ENCODE peak calls at places on chromosomes 5 and 9, in eight cellular contexts. B is left ventricle myocardium inferior, N is WTC11, K is foreskin fibroblast, T is A549, W is ovary, H is cardiac fibroblast, X is foreskin keratinocyte. U is an unnamed sample.

GRCh38 chr5:119176785-119177184 is 105.9 kb downstream of the DMXL1 start:
- DNase-seq in H (no peak), N (no peak), X (no peak), T (no peak), B (no peak), W (no peak), K (no peak), U (no peak)

GRCh38 chr5:4802044-4802443 is 338.1 kb upstream of the ADAMTS16 start:
- DNase-seq in W (no peak), X (no peak), N (no peak), T (no peak), H (no peak), K (no peak), B (no peak), U (no peak)

GRCh38 chr5:157166494-157167218 is 592 bp upstream of the GARIN3 start:
- DNase-seq in B (no peak), X (no peak), H (no peak), N (no peak), W (no peak), T (no peak), K (no peak), U (no peak)

GRCh38 chr5:148416921-148417320 is 33.2 kb downstream of the FBXO38 start:
- DNase-seq in H (peak; percentile 67), B (no peak), T (no peak), W (no peak), N (no peak), K (peak; percentile 21), X (no peak), U (no peak)

GRCh38 chr9:84239341-84239740 is 101.2 kb downstream of the SLC28A3 start:
- DNase-seq in K (no peak), X (no peak), W (no peak), H (peak; percentile 78), N (no peak), T (no peak), B (no peak), U (no peak)

GRCh38 chr9:89698606-89699005 is 93.8 kb downstream of the GADD45G start:
- DNase-seq in N (no peak), X (no peak), B (no peak), W (no peak), T (no peak), K (no peak), H (no peak), U (no peak)

GRCh38 chr5:14068136-14068535 is 75.0 kb upstream of the TRIO start:
- DNase-seq in H (no peak), W (no peak), B (no peak), N (no peak), T (no peak), K (no peak), X (no peak), U (no peak)

GRCh38 chr5:75348241-75348640 is 11.2 kb downstream of the HMGCR start:
- DNase-seq in N (no peak), X (no peak), T (no peak), W (no peak), K (no peak), H (no peak), B (no peak), U (no peak)

GRCh38 chr9:130167927-130168326 is 4.3 kb upstream of the NCS1 start:
- DNase-seq in H (no peak), N (no peak), X (peak; percentile 45), B (no peak), T (no peak), W (no peak), K (no peak), U (no peak)

GRCh38 chr9:90772381-90772780 is 29.2 kb upstream of the SYK start:
- DNase-seq in K (no peak), T (no peak), X (no peak), W (no peak), B (no peak), H (no peak), N (no peak), U (peak; percentile 70)

GRCh38 chr5:116487045-116487444 is 87.6 kb downstream of the SEMA6A start:
- DNase-seq in X (no peak), B (no peak), H (no peak), N (no peak), T (no peak), W (no peak), K (no peak), U (no peak)

GRCh38 chr5:95620030-95620869 is at the start of gene GPR150:
- DNase-seq in K (peak; percentile 57), B (peak; percentile 44), N (peak; percentile 59), T (peak; percentile 36), X (no peak), W (no peak), H (peak; percentile 48), U (peak; percentile 58)

GRCh38 chr5:1517838-1518237 is 5.9 kb downstream of the LPCAT1 start:
- DNase-seq in B (peak; percentile 8), K (no peak), N (peak; percentile 10), H (no peak), W (peak; percentile 3), T (no peak), X (no peak), U (peak; percentile 54)

GRCh38 chr5:169629847-169630548 is 7.1 kb upstream of the DOCK2 start:
- DNase-seq in X (no peak), K (peak; percentile 86), W (no peak), N (no peak), T (peak; percentile 57), B (no peak), H (peak; percentile 88), U (no peak)

GRCh38 chr5:37834542-37835399 is 5.1 kb downstream of the GDNF start:
- DNase-seq in T (no peak), W (peak; percentile 11), K (no peak), H (no peak), B (no peak), N (peak; percentile 73), X (no peak), U (no peak)

GRCh38 chr5:159156839-159157238 is 52.5 kb downstream of the RNF145 start:
- DNase-seq in W (peak; percentile 15), H (peak; percentile 86), B (no peak), T (peak; percentile 73), X (no peak), K (peak; percentile 48), N (no peak), U (no peak)

GRCh38 chr5:154732212-154732611 is 23.0 kb upstream of the LARP1 start:
- DNase-seq in K (no peak), X (no peak), H (no peak), B (no peak), W (no peak), N (no peak), T (no peak), U (no peak)

GRCh38 chr5:54844905-54845566 is 140.4 kb downstream of the ESM1 start:
- DNase-seq in T (no peak), B (no peak), X (no peak), H (peak; percentile 83), W (no peak), N (no peak), K (peak; percentile 39), U (no peak)

GRCh38 chr5:1498623-1499416 is 24.9 kb downstream of the LPCAT1 start:
- DNase-seq in N (no peak), W (no peak), K (no peak), T (no peak), H (no peak), B (no peak), X (no peak), U (no peak)

DNA sequence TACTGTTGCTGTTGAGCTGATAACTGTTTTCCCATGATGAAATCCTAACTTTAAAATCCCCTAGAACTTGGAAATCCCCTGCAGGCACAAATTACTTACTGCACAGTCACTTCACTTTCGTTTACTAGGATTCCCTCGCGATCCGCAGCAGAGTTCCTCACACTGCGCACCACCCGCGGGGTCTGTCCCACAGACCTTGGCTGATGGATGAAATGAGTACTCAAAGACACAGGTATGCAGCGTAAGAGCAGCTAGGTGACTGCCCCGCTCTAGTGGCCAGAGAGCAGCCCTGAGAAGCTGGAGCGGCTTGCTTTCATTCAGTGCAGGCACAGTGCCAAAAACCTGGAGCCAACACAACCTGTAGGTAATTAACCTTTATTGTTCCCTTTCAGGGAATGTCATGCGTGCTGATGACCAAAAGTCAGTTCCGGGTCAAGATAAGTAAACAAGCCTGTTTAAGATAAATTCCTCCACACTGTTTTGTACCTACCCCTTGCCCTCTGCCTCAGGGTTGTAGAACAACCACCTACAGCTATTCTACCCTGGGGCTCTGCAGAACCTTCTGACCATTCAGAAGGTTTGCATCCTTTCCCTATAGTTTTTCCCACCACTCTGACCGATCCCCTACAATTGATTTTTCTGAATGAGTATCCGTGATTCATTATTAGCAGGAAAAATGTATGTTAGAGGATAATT is 191.2 kb downstream of the CDH9 start:
- DNase-seq in T (peak; percentile 15), X (no peak), B (no peak), H (no peak), W (no peak), K (no peak), N (peak; percentile 17), U (no peak)
- TF ChIP-seq CTCF in T (no peak), X (no peak), B (no peak), H (no peak), W (no peak), K (no peak), N (no peak), U (no peak)

GRCh38 chr9:96163141-96163540 is 138.8 kb downstream of the HSD17B3 start:
- DNase-seq in B (no peak), K (no peak), T (no peak), N (no peak), W (no peak), H (no peak), X (no peak), U (no peak)
- TF ChIP-seq CTCF in B (no peak), K (no peak), T (no peak), N (no peak), W (no peak), H (no peak), X (no peak), U (no peak)

GRCh38 chr9:135525241-135526088 is 4.2 kb downstream of the LCN1 start:
- DNase-seq in H (no peak), K (no peak), N (peak; percentile 8), X (no peak), B (no peak), T (no peak), W (no peak), U (no peak)

GRCh38 chr9:135522137-135522877 is 1.1 kb downstream of the LCN1 start:
- DNase-seq in K (no peak), H (no peak), N (no peak), T (no peak), B (no peak), W (no peak), X (no peak), U (no peak)

GRCh38 chr9:135522931-135523330 is 1.7 kb downstream of the LCN1 start:
- DNase-seq in T (no peak), K (no peak), W (no peak), B (no peak), X (no peak), H (no peak), N (no peak), U (no peak)

GRCh38 chr9:135524130-135524861 is 3.1 kb downstream of the LCN1 start:
- DNase-seq in X (no peak), B (no peak), N (no peak), K (peak; percentile 29), W (no peak), T (no peak), H (peak; percentile 25), U (no peak)

GRCh38 chr9:135523521-135524129 is 2.4 kb downstream of the LCN1 start:
- DNase-seq in X (no peak), K (no peak), T (no peak), W (no peak), B (no peak), H (no peak), N (no peak), U (no peak)
- TF ChIP-seq CTCF in X (no peak), K (no peak), T (no peak), W (no peak), B (no peak), H (no peak), N (no peak), U (no peak)

GRCh38 chr5:9395736-9396135 is 150.1 kb downstream of the SEMA5A start:
- DNase-seq in W (no peak), B (no peak), N (no peak), K (no peak), H (no peak), X (no peak), T (no peak), U (no peak)
- TF ChIP-seq CTCF in W (no peak), B (no peak), N (no peak), K (no peak), H (no peak), X (no peak), T (no peak), U (no peak)

U was measured in CD14-positive monocyte.